ENCODE peak calls at places on chromosomes 4 and X, in eight cellular contexts. U is body of pancreas, X is Peyer's patch, Q is ovary, Z is IMR-90, T is lower leg skin, L is tibial nerve, D is transverse colon. S is an unnamed sample.

GRCh38 chr4:44150091-44150576 is 298.5 kb downstream of the KCTD8 start:
- DNase-seq in D (no peak), X (no peak), U (no peak), L (no peak), Z (peak; percentile 66), Q (no peak), T (no peak), S (no peak)

GRCh38 chr4:188374870-188375269 is 235.6 kb downstream of the TRIML1 start:
- DNase-seq in L (no peak), U (no peak), D (no peak), T (no peak), Q (no peak), Z (no peak), X (no peak), S (no peak)

GRCh38 chr4:107034091-107034698 is 1.9 kb downstream of the DKK2 start:
- DNase-seq in L (peak; percentile 32), U (no peak), D (peak; percentile 7), Z (no peak), X (no peak), Q (peak; percentile 28), T (peak; percentile 88), S (no peak)

GRCh38 chr4:163693211-163693610 is 198.7 kb downstream of the TMA16 start:
- DNase-seq in Z (peak; percentile 83), U (no peak), Q (no peak), X (no peak), L (no peak), D (no peak), T (no peak), S (no peak)

GRCh38 chr4:24137963-24138601 is 248.2 kb upstream of the PPARGC1A start:
- DNase-seq in U (no peak), Z (no peak), D (peak; percentile 73), Q (no peak), L (no peak), X (no peak), T (no peak), S (no peak)

GRCh38 chrX:35098419-35098818 is 155.8 kb downstream of the FAM47B start:
- DNase-seq in D (no peak), U (no peak), L (no peak), T (no peak), Z (no peak), Q (no peak), X (no peak), S (no peak)

GRCh38 chrX:85159644-85160043 is 83.9 kb downstream of the SATL1 start:
- DNase-seq in X (no peak), T (peak; percentile 76), D (no peak), U (no peak), Q (no peak), L (no peak), Z (no peak), S (no peak)

GRCh38 chrX:118497180-118497814 is 1.7 kb downstream of the DOCK11 start:
- DNase-seq in Z (no peak), U (no peak), D (no peak), X (peak; percentile 28), Q (no peak), L (no peak), T (no peak), S (no peak)

GRCh38 chr4:156934259-156934635 is 37.4 kb downstream of the PDGFC start:
- DNase-seq in D (no peak), Q (no peak), U (no peak), Z (no peak), L (no peak), X (no peak), T (no peak), S (no peak)

GRCh38 chr4:101271516-101271915 is 75.8 kb downstream of the PPP3CA start:
- DNase-seq in U (no peak), Q (no peak), D (no peak), L (no peak), Z (peak; percentile 31), X (no peak), T (no peak), S (no peak)

GRCh38 chrX:140712413-140713173 is 3.0 kb downstream of the LINC00632 start:
- DNase-seq in D (peak; percentile 11), Q (peak; percentile 30), L (peak; percentile 13), U (peak; percentile 49), Z (peak; percentile 55), T (peak; percentile 86), X (no peak), S (peak; percentile 12)

GRCh38 chrX:16828126-16828908 is 41.8 kb downstream of the RBBP7 start:
- DNase-seq in X (no peak), Z (peak; percentile 91), D (peak; percentile 13), Q (no peak), T (no peak), L (peak; percentile 15), U (peak; percentile 29), S (no peak)

GRCh38 chr4:166924456-166924855 is 309.8 kb downstream of the SPOCK3 start:
- DNase-seq in Q (no peak), T (no peak), Z (no peak), X (no peak), D (no peak), L (no peak), U (no peak), S (no peak)

GRCh38 chrX:71619193-71619592 is 882 bp upstream of the CXCR3 start:
- DNase-seq in X (no peak), Q (no peak), T (no peak), Z (no peak), U (no peak), L (no peak), D (no peak), S (no peak)

GRCh38 chrX:17242470-17242869 is 132.5 kb upstream of the NHS start:
- DNase-seq in T (no peak), D (peak; percentile 28), Q (no peak), U (peak; percentile 46), L (peak; percentile 13), Z (peak; percentile 55), X (no peak), S (no peak)

GRCh38 chr4:36322921-36323354 is 41.5 kb downstream of the DTHD1 start:
- DNase-seq in T (no peak), X (no peak), L (no peak), D (no peak), Q (no peak), Z (no peak), U (no peak), S (no peak)

DNA sequence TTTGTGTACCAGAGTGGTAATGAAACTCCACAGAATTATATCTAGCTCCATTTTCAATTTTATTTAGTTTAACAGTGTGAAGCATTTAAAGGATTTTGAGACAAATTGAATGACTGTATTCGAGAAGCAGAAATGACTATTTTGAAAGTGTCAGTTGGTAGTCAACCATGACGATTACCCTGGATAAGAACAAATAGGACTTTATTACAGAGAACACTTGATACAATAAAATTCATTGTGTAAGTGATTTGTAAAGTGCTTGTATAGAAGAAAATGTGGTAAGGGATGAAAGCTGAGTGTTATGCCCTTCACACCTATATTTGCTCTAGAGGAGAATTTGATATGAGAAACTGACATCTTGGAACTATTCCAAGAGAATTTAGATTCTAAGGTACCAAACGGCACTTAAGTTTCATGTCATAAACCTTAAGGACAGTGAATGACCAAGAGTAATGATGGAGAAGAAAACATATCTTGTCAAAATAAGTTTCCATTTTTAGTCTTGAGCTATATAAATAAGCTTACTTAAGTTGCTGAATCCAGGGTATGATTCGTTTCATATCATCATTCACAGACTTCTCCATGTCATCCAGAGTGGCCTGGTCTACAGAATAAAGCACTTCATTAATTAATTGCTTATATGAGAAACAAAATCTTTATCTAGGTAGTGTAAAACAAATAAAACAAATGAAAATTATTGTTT is 34.6 kb downstream of the MED14 start:
- DNase-seq in Q (no peak), T (no peak), Z (no peak), L (no peak), U (no peak), X (no peak), D (no peak), S (no peak)
- TF ChIP-seq POLR2A in Q (no peak), T (no peak), Z (no peak), L (no peak), U (no peak), X (no peak), D (no peak), S (no peak)

GRCh38 chrX:15789979-15790765 is at the start of gene ZRSR2:
- DNase-seq in Q (peak; percentile 86), U (peak; percentile 86), X (peak; percentile 93), T (peak; percentile 97), L (peak; percentile 61), Z (peak; percentile 78), D (peak; percentile 92), S (peak; percentile 42)
- TF ChIP-seq POLR2A in Q (peak; percentile 61), U (peak; percentile 70), X (peak; percentile 59), T (no peak), L (peak; percentile 18), Z (peak; percentile 41), D (peak; percentile 57), S (peak; percentile 67)

GRCh38 chrX:128816919-128817318 is 706.4 kb downstream of the SMARCA1 start:
- DNase-seq in X (no peak), Z (no peak), T (no peak), L (no peak), Q (no peak), U (no peak), D (no peak), S (peak; percentile 0)
- TF ChIP-seq POLR2A in X (no peak), Z (no peak), T (no peak), L (no peak), Q (no peak), U (no peak), D (no peak), S (no peak)

GRCh38 chr4:40626183-40626990 is 3.3 kb downstream of the RBM47 start:
- DNase-seq in Q (no peak), D (no peak), T (no peak), Z (peak; percentile 29), U (peak; percentile 25), X (no peak), L (no peak), S (no peak)

GRCh38 chr4:40627540-40627939 is 2.1 kb downstream of the RBM47 start:
- DNase-seq in U (no peak), Z (no peak), Q (no peak), L (no peak), D (no peak), T (no peak), X (no peak), S (no peak)

GRCh38 chr4:40629401-40630334 is at the start of gene RBM47:
- DNase-seq in D (peak; percentile 89), Z (peak; percentile 40), T (peak; percentile 94), Q (peak; percentile 65), U (peak; percentile 88), X (peak; percentile 68), L (no peak), S (peak; percentile 29)

GRCh38 chr4:40628888-40629287 is 776 bp downstream of the RBM47 start:
- DNase-seq in Q (no peak), D (no peak), X (no peak), Z (no peak), T (no peak), U (no peak), L (no peak), S (no peak)

DNA sequence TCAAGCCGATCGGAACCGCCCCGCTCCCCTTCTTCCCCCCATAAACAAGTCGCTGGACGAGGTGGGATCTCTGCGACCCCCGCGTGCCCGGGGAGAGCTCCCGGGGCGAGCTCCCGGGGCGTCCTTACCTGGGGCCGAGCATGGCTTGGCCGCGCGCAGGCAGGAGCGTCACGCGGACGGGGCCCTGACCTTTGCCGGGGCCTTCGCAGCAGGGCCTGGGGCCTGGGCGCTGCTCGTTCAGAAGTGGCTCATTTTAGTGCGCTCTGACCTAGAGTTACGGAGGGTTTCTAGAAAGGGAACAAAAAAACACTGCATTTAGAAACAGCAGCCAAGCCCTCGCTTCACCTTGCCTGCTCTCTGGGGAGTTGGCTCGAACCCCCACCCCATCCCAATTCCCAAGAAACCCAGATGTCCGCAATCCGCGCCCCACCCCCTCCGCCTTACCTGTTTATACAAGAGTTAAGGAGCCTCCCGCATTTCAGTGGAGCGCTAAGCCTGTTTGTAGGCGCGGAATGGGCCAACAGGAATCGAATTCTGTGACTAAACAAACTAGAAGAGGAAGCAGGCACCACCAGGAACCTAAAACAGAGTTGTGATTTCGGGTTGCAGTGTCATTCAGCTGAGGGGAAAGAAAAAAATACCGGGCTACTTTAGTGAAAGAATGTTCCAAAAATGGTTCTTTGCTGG is 814 bp upstream of the RBM47 start:
- DNase-seq in L (peak; percentile 24), U (peak; percentile 74), D (peak; percentile 80), Z (no peak), Q (peak; percentile 31), X (peak; percentile 67), T (no peak), S (no peak)
- TF ChIP-seq POLR2A in L (no peak), U (peak; percentile 36), D (no peak), Z (no peak), Q (no peak), X (no peak), T (no peak), S (no peak)

S was measured in H54.